ENCODE peak calls at places on chromosomes 6 and 20, in four cellular contexts. C is activated CD8-positive, alpha-beta memory T cell treated with anti-CD3 and anti-CD28 coated beads, Interleukin-2, amount 10 ng/mL, durations not matched to agents 7 days and 5 days; L is hepatic stellate cell; U is A549. T is an unnamed sample.

GRCh38 chr20:51457281-51457932 is 85.1 kb downstream of the NFATC2 start:
- DNase-seq in U (peak), C (no peak), L (no peak), T (no peak)

GRCh38 chr20:48948612-48949011 is 27.1 kb downstream of the ARFGEF2 start:
- DNase-seq in U (no peak), C (no peak), L (no peak), T (no peak)

GRCh38 chr6:3039384-3039783 is 28.9 kb upstream of the RIPK1 start:
- DNase-seq in U (no peak), C (no peak), L (no peak), T (no peak)

GRCh38 chr6:113530769-113531168 is 326.4 kb upstream of the MARCKS start:
- DNase-seq in C (no peak), L (peak), U (peak), T (no peak)

GRCh38 chr6:134585529-134585873 is 267.6 kb upstream of the SGK1 start:
- DNase-seq in L (no peak), C (no peak), U (no peak), T (no peak)

GRCh38 chr20:24235224-24235735 is 234.1 kb upstream of the SYNDIG1 start:
- DNase-seq in L (no peak), U (no peak), C (no peak), T (no peak)

GRCh38 chr6:105431226-105431625 is 28.3 kb upstream of the PREP start:
- DNase-seq in L (no peak), C (no peak), U (peak), T (no peak)

GRCh38 chr20:37119356-37120036 is 23.7 kb upstream of the RBL1 start:
- DNase-seq in C (no peak), U (no peak), L (no peak), T (no peak)

GRCh38 chr6:85574932-85575598 is 18.6 kb downstream of the SNX14 start:
- DNase-seq in L (peak), U (peak), C (no peak), T (no peak)

GRCh38 chr6:158376650-158377081 is 64.4 kb downstream of the TULP4 start:
- DNase-seq in U (no peak), L (no peak), C (no peak), T (peak)

GRCh38 chr6:134170844-134171243 is 118.4 kb upstream of the SLC2A12 start:
- DNase-seq in C (no peak), L (no peak), U (no peak), T (no peak)

GRCh38 chr20:51237278-51237677 is 214.4 kb upstream of the KCNG1 start:
- DNase-seq in U (no peak), L (no peak), C (no peak), T (no peak)

GRCh38 chr6:66435321-66435720 is 728.3 kb upstream of the EYS start:
- DNase-seq in C (no peak), L (no peak), U (no peak), T (no peak)

GRCh38 chr6:77401231-77401630 is 62.1 kb downstream of the HTR1B start:
- DNase-seq in U (no peak), C (no peak), L (no peak), T (no peak)

GRCh38 chr6:126170875-126171489 is 168.9 kb upstream of the CENPW start:
- DNase-seq in U (peak), C (peak), L (no peak), T (no peak)

GRCh38 chr6:43477235-43478007 is at the start of gene TJAP1:
- DNase-seq in C (peak), L (peak), U (peak), T (peak)

GRCh38 chr6:52063584-52064400 is 23.6 kb downstream of the PKHD1 start:
- DNase-seq in U (peak), L (peak), C (peak), T (no peak)

GRCh38 chr6:155786528-155786927 is 330.9 kb upstream of the NOX3 start:
- DNase-seq in L (no peak), U (no peak), C (no peak), T (no peak)

GRCh38 chr20:58852559-58853271 is at the start of gene GNAS:
- DNase-seq in L (peak), C (peak), U (peak), T (no peak)

GRCh38 chr20:48015943-48016723 is 230.9 kb upstream of the SULF2 start:
- DNase-seq in L (no peak), U (no peak), C (no peak), T (peak)

GRCh38 chr6:37317312-37318038 is 36.3 kb upstream of the RNF8 start:
- DNase-seq in L (no peak), U (no peak), C (peak), T (no peak)

GRCh38 chr20:37519508-37520416 is 1.3 kb upstream of the NNAT start:
- DNase-seq in C (no peak), L (no peak), U (no peak), T (no peak)

GRCh38 chr20:44572551-44573500 is 9.6 kb upstream of the PKIG start:
- DNase-seq in U (peak), C (no peak), L (peak), T (no peak)

GRCh38 chr6:54419885-54420284 is 111.6 kb downstream of the TINAG start:
- DNase-seq in L (peak), U (peak), C (no peak), T (no peak)

GRCh38 chr6:113018351-113019151 is 671.4 kb downstream of the RFPL4B start:
- DNase-seq in U (no peak), C (no peak), L (peak), T (no peak)

GRCh38 chr20:48096957-48097890 is 311.9 kb upstream of the SULF2 start:
- DNase-seq in U (no peak), L (no peak), C (no peak), T (no peak)

T was measured in osteocyte.